ENCODE peak calls at places on chromosomes 4 and X, in seven cellular contexts. K is osteoblast, N is tibial nerve, G is bronchial epithelial cell, T is AG04450, S is GM23248, R is H7. M is an unnamed sample.

GRCh38 chr4:26772096-26772495 is 88.5 kb upstream of the STIM2 start:
- DNase-seq in K (no peak), S (no peak), N (no peak), G (no peak), R (no peak), T (no peak), M (no peak)

GRCh38 chr4:4860803-4861591 is 1.5 kb downstream of the MSX1 start:
- DNase-seq in R (peak; percentile 80), K (peak; percentile 98), N (no peak), S (peak; percentile 77), T (no peak), G (no peak), M (peak; percentile 41)

GRCh38 chr4:77818077-77818666 is 996 bp downstream of the CNOT6L start:
- DNase-seq in N (peak; percentile 60), R (peak; percentile 71), T (no peak), S (peak; percentile 92), G (peak; percentile 81), K (peak; percentile 96), M (peak; percentile 71)

GRCh38 chrX:19811807-19812604 is 75.4 kb downstream of the SH3KBP1 start:
- DNase-seq in R (no peak), T (peak; percentile 70), S (peak; percentile 4), K (no peak), G (no peak), N (no peak), M (peak; percentile 1)

GRCh38 chr4:130486841-130487240 is 1390.9 kb downstream of the C4orf33 start:
- DNase-seq in G (peak; percentile 36), T (no peak), R (no peak), K (no peak), N (no peak), S (no peak), M (no peak)

GRCh38 chrX:107707866-107708265 is 67.7 kb downstream of the TSC22D3 start:
- DNase-seq in N (no peak), R (no peak), T (no peak), S (no peak), G (no peak), K (no peak), M (no peak)

GRCh38 chr4:104815593-104816156 is 321.0 kb upstream of the CXXC4 start:
- DNase-seq in N (no peak), R (no peak), T (no peak), G (peak; percentile 57), K (no peak), S (no peak), M (no peak)

GRCh38 chrX:47097018-47097417 is 18.8 kb downstream of the RGN start:
- DNase-seq in R (no peak), G (no peak), S (no peak), T (no peak), N (no peak), K (no peak), M (no peak)

GRCh38 chrX:120302434-120302833 is 8.8 kb downstream of the TMEM255A start:
- DNase-seq in N (no peak), T (no peak), S (no peak), R (no peak), K (no peak), G (no peak), M (no peak)

GRCh38 chr4:16916719-16917337 is 18.4 kb upstream of the LDB2 start:
- DNase-seq in T (no peak), R (peak; percentile 81), S (peak; percentile 25), G (peak; percentile 30), N (peak; percentile 35), K (no peak), M (peak; percentile 5)

GRCh38 chr4:48016141-48017107 is at the start of the genes CNGA1 and NIPAL1:
- DNase-seq in K (peak; percentile 94), T (no peak), R (peak; percentile 97), G (peak; percentile 77), S (peak; percentile 81), N (peak; percentile 21), M (peak; percentile 76)

GRCh38 chrX:152647978-152648377 is 10.3 kb downstream of the GABRQ start:
- DNase-seq in R (no peak), K (no peak), G (no peak), S (no peak), N (no peak), T (no peak), M (no peak)

GRCh38 chr4:124713213-124713592 is 671 bp upstream of the ANKRD50 start:
- DNase-seq in R (peak; percentile 26), T (peak; percentile 61), K (peak; percentile 88), S (peak; percentile 84), N (peak; percentile 57), G (peak; percentile 53), M (peak; percentile 86)

GRCh38 chrX:70219938-70220764 is 14.3 kb upstream of the AWAT1 start:
- DNase-seq in S (peak; percentile 59), G (peak; percentile 55), K (peak; percentile 35), T (no peak), N (peak; percentile 5), R (no peak), M (peak; percentile 28)

GRCh38 chr4:30720021-30720655 is at the start of gene PCDH7:
- DNase-seq in N (no peak), S (peak; percentile 71), K (peak; percentile 91), G (peak; percentile 59), R (peak; percentile 73), T (no peak), M (no peak)

GRCh38 chrX:75522565-75523411 is at the start of gene ZDHHC15:
- DNase-seq in N (peak; percentile 11), R (peak; percentile 58), S (peak; percentile 36), G (peak; percentile 9), T (no peak), K (peak; percentile 11), M (peak; percentile 12)
- H3K4me3 ChIP-seq in N (peak within 1 kb of the TSS; percentile 45), R (peak within 1 kb of the TSS; percentile 73), S (peak within 1 kb of the TSS; percentile 42), G (peak within 1 kb of the TSS; percentile 9), T (no peak within 1 kb of the TSS), K (peak within 1 kb of the TSS; percentile 35), M (no peak within 1 kb of the TSS)

GRCh38 chrX:10110984-10111363 is 45.8 kb upstream of the CLCN4 start:
- DNase-seq in T (no peak), R (no peak), K (no peak), N (no peak), G (no peak), S (peak; percentile 43), M (no peak)

GRCh38 chrX:10110316-10110932 is 46.4 kb upstream of the CLCN4 start:
- DNase-seq in K (no peak), N (no peak), G (no peak), T (no peak), S (no peak), R (no peak), M (no peak)

GRCh38 chrX:10106801-10107200 is 50.0 kb upstream of the CLCN4 start:
- DNase-seq in T (no peak), S (no peak), N (no peak), G (no peak), K (no peak), R (no peak), M (no peak)

GRCh38 chrX:10109695-10110094 is 47.1 kb upstream of the CLCN4 start:
- DNase-seq in N (no peak), T (no peak), R (no peak), K (no peak), G (no peak), S (peak; percentile 8), M (no peak)

GRCh38 chrX:10108288-10108687 is 48.5 kb upstream of the CLCN4 start:
- DNase-seq in T (no peak), S (no peak), R (no peak), N (no peak), K (no peak), G (peak; percentile 68), M (no peak)
- H3K4me3 ChIP-seq in T (no peak overlapping the region), S (no peak overlapping the region), R (no peak overlapping the region), N (no peak overlapping the region), K (no peak overlapping the region), G (no peak overlapping the region), M (no peak overlapping the region)

DNA sequence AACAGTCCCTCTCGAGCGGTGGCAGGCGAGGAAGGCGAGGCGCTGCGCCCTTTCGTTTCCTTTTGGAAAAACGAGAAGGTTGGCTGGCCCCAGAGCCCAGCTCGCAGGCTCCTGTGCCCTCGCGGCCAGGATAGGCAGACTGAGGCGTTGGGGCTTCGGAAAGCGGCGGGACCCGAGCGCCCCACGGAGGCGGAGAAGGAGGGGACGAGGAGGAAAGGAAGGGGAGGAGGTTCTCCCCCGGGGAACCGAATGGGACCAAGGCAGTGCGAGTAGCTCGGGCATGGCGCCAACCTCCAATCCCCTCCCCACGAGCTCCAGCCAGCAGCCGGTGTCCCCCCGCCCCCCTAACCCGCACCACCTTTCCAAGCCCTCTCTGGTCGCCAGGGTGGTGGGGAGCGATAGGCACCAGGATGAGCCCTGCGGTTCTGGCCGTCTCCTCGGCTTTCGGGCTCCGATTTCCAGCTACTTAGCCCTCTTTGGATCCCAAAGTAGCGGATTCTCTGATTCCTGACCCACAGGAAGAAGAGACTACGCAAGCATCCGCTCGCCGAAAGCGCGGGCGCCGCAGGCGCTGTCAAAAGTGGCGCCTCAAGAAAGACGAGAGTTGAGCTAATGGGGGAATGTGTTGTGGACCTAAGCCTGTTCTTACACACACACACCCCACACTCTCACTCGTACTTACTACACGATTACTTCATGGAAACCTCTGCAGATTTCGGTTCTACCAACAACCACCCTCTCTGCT is 15.2 kb upstream of the ZIC3 start:
- DNase-seq in R (peak; percentile 78), S (no peak), T (no peak), G (no peak), K (no peak), N (no peak), M (no peak)
- H3K4me3 ChIP-seq in R (peak overlapping the region; percentile 37), S (no peak overlapping the region), T (no peak overlapping the region), G (no peak overlapping the region), K (no peak overlapping the region), N (no peak overlapping the region), M (no peak overlapping the region)

GRCh38 chr4:147078875-147079658 is 133.4 kb upstream of the TTC29 start:
- DNase-seq in T (no peak), K (no peak), S (peak; percentile 27), G (no peak), N (no peak), R (no peak), M (no peak)
- H3K4me3 ChIP-seq in T (no peak overlapping the region), K (no peak overlapping the region), S (no peak overlapping the region), G (no peak overlapping the region), N (no peak overlapping the region), R (no peak overlapping the region), M (no peak overlapping the region)

GRCh38 chr4:129167640-129168260 is 71.8 kb downstream of the C4orf33 start:
- DNase-seq in R (no peak), G (no peak), N (no peak), K (no peak), S (no peak), T (no peak), M (no peak)
- H3K4me3 ChIP-seq in R (no peak overlapping the region), G (no peak overlapping the region), N (no peak overlapping the region), K (no peak overlapping the region), S (no peak overlapping the region), T (no peak overlapping the region), M (no peak overlapping the region)